ENCODE peak calls at places on chromosomes 1 and 21, in five cellular contexts. One of them, this sample, is unnamed.

GRCh38 chr1:58515794-58516401 is 30.6 kb downstream of the OMA1 start:
- DNase-seq in iris pigment epithelial cell: peak; percentile 71
- DNase-seq in T-helper 17 cell: no peak
- DNase-seq in lung: peak; percentile 43
- DNase-seq in NCI-H1105 treated with DMSO at 0.1 percent for 48 hours: peak; percentile 59
- DNase-seq in this sample: peak; percentile 75

GRCh38 chr1:101257500-101258325 is 20.9 kb downstream of the S1PR1 start:
- DNase-seq in iris pigment epithelial cell: no peak
- DNase-seq in T-helper 17 cell: no peak
- DNase-seq in lung: peak; percentile 42
- DNase-seq in NCI-H1105 treated with DMSO at 0.1 percent for 48 hours: no peak
- DNase-seq in this sample: peak; percentile 35

GRCh38 chr1:98964198-98964597 is 40.5 kb downstream of the PLPPR5 start:
- DNase-seq in iris pigment epithelial cell: no peak
- DNase-seq in T-helper 17 cell: no peak
- DNase-seq in lung: no peak
- DNase-seq in NCI-H1105 treated with DMSO at 0.1 percent for 48 hours: no peak
- DNase-seq in this sample: no peak

GRCh38 chr21:26790289-26790688 is 54.9 kb downstream of the ADAMTS1 start:
- DNase-seq in iris pigment epithelial cell: no peak
- DNase-seq in T-helper 17 cell: no peak
- DNase-seq in lung: no peak
- DNase-seq in NCI-H1105 treated with DMSO at 0.1 percent for 48 hours: no peak
- DNase-seq in this sample: no peak

GRCh38 chr1:102174259-102174863 is 177.6 kb upstream of the OLFM3 start:
- DNase-seq in iris pigment epithelial cell: no peak
- DNase-seq in T-helper 17 cell: no peak
- DNase-seq in lung: no peak
- DNase-seq in NCI-H1105 treated with DMSO at 0.1 percent for 48 hours: no peak
- DNase-seq in this sample: no peak

GRCh38 chr21:43375827-43376795 is 50.8 kb downstream of the SIK1 start:
- DNase-seq in iris pigment epithelial cell: no peak
- DNase-seq in T-helper 17 cell: no peak
- DNase-seq in lung: no peak
- DNase-seq in NCI-H1105 treated with DMSO at 0.1 percent for 48 hours: no peak
- DNase-seq in this sample: no peak

GRCh38 chr1:81298321-81298720 is 502.4 kb upstream of the ADGRL2 start:
- DNase-seq in iris pigment epithelial cell: no peak
- DNase-seq in T-helper 17 cell: no peak
- DNase-seq in lung: no peak
- DNase-seq in NCI-H1105 treated with DMSO at 0.1 percent for 48 hours: no peak
- DNase-seq in this sample: no peak

GRCh38 chr1:156992215-156992614 is 53.3 kb downstream of the ARHGEF11 start:
- DNase-seq in iris pigment epithelial cell: no peak
- DNase-seq in T-helper 17 cell: no peak
- DNase-seq in lung: no peak
- DNase-seq in NCI-H1105 treated with DMSO at 0.1 percent for 48 hours: no peak
- DNase-seq in this sample: no peak

GRCh38 chr1:226657788-226658537 is 81.1 kb downstream of the ITPKB start:
- DNase-seq in iris pigment epithelial cell: no peak
- DNase-seq in T-helper 17 cell: no peak
- DNase-seq in lung: no peak
- DNase-seq in NCI-H1105 treated with DMSO at 0.1 percent for 48 hours: peak; percentile 78
- DNase-seq in this sample: peak; percentile 28

GRCh38 chr1:11211925-11212587 is 22.9 kb downstream of the ANGPTL7 start:
- DNase-seq in iris pigment epithelial cell: no peak
- DNase-seq in T-helper 17 cell: no peak
- DNase-seq in lung: no peak
- DNase-seq in NCI-H1105 treated with DMSO at 0.1 percent for 48 hours: no peak
- DNase-seq in this sample: no peak

GRCh38 chr1:218363141-218363540 is 18.0 kb downstream of the TGFB2 start:
- DNase-seq in iris pigment epithelial cell: no peak
- DNase-seq in T-helper 17 cell: no peak
- DNase-seq in lung: no peak
- DNase-seq in NCI-H1105 treated with DMSO at 0.1 percent for 48 hours: no peak
- DNase-seq in this sample: no peak

GRCh38 chr1:230167419-230167852 is 100.4 kb downstream of the GALNT2 start:
- DNase-seq in iris pigment epithelial cell: peak; percentile 56
- DNase-seq in T-helper 17 cell: no peak
- DNase-seq in lung: no peak
- DNase-seq in NCI-H1105 treated with DMSO at 0.1 percent for 48 hours: no peak
- DNase-seq in this sample: peak; percentile 53

GRCh38 chr21:35924714-35925301 is 135.5 kb downstream of the SETD4 start:
- DNase-seq in iris pigment epithelial cell: peak; percentile 72
- DNase-seq in T-helper 17 cell: no peak
- DNase-seq in lung: no peak
- DNase-seq in NCI-H1105 treated with DMSO at 0.1 percent for 48 hours: no peak
- DNase-seq in this sample: no peak

GRCh38 chr1:27562021-27562420 is 41.9 kb downstream of the AHDC1 start:
- DNase-seq in iris pigment epithelial cell: no peak
- DNase-seq in T-helper 17 cell: no peak
- DNase-seq in lung: no peak
- DNase-seq in NCI-H1105 treated with DMSO at 0.1 percent for 48 hours: no peak
- DNase-seq in this sample: no peak

GRCh38 chr1:235507623-235508022 is 3.4 kb upstream of the B3GALNT2 start:
- DNase-seq in iris pigment epithelial cell: no peak
- DNase-seq in T-helper 17 cell: no peak
- DNase-seq in lung: no peak
- DNase-seq in NCI-H1105 treated with DMSO at 0.1 percent for 48 hours: no peak
- DNase-seq in this sample: no peak

GRCh38 chr21:16563795-16564194 is 834.0 kb downstream of the USP25 start:
- DNase-seq in iris pigment epithelial cell: peak; percentile 52
- DNase-seq in T-helper 17 cell: no peak
- DNase-seq in lung: no peak
- DNase-seq in NCI-H1105 treated with DMSO at 0.1 percent for 48 hours: no peak
- DNase-seq in this sample: no peak

GRCh38 chr21:31132574-31133242 is 94.4 kb upstream of the KRTAP19-8 start:
- DNase-seq in iris pigment epithelial cell: peak; percentile 71
- DNase-seq in T-helper 17 cell: no peak
- DNase-seq in lung: no peak
- DNase-seq in NCI-H1105 treated with DMSO at 0.1 percent for 48 hours: no peak
- DNase-seq in this sample: no peak

GRCh38 chr1:92817986-92818764 is 13.7 kb upstream of the RPL5 start:
- DNase-seq in iris pigment epithelial cell: peak; percentile 68
- DNase-seq in T-helper 17 cell: no peak
- DNase-seq in lung: no peak
- DNase-seq in NCI-H1105 treated with DMSO at 0.1 percent for 48 hours: peak; percentile 4
- DNase-seq in this sample: peak; percentile 8

GRCh38 chr1:27940297-27940696 is 5.5 kb downstream of the SMPDL3B start:
- DNase-seq in iris pigment epithelial cell: peak; percentile 24
- DNase-seq in T-helper 17 cell: peak; percentile 42
- DNase-seq in lung: no peak
- DNase-seq in NCI-H1105 treated with DMSO at 0.1 percent for 48 hours: no peak
- DNase-seq in this sample: peak; percentile 5

GRCh38 chr1:181812211-181812610 is 249.3 kb downstream of the ZNF648 start:
- DNase-seq in iris pigment epithelial cell: no peak
- DNase-seq in T-helper 17 cell: no peak
- DNase-seq in lung: no peak
- DNase-seq in NCI-H1105 treated with DMSO at 0.1 percent for 48 hours: no peak
- DNase-seq in this sample: peak; percentile 12

GRCh38 chr1:20723159-20723536 is 5.3 kb upstream of the KIF17 start:
- DNase-seq in iris pigment epithelial cell: no peak
- DNase-seq in T-helper 17 cell: no peak
- DNase-seq in lung: no peak
- DNase-seq in NCI-H1105 treated with DMSO at 0.1 percent for 48 hours: no peak
- DNase-seq in this sample: no peak

GRCh38 chr1:153420306-153420705 is 4.0 kb downstream of the S100A7A start:
- DNase-seq in iris pigment epithelial cell: no peak
- DNase-seq in T-helper 17 cell: no peak
- DNase-seq in lung: no peak
- DNase-seq in NCI-H1105 treated with DMSO at 0.1 percent for 48 hours: no peak
- DNase-seq in this sample: no peak

GRCh38 chr1:95265106-95265505 is 31.1 kb downstream of the RWDD3 start:
- DNase-seq in iris pigment epithelial cell: no peak
- DNase-seq in T-helper 17 cell: no peak
- DNase-seq in lung: no peak
- DNase-seq in NCI-H1105 treated with DMSO at 0.1 percent for 48 hours: no peak
- DNase-seq in this sample: no peak